ENCODE peak calls at places on chromosomes 11 and 22, in ten cellular contexts. One of them, this sample, is unnamed.
A peak's percentile ranks its signal among the peaks of the same experiment; 100 is the strongest.

GRCh38 chr22:50008151-50009040 is 4.2 kb downstream of the IL17REL start:
- DNase-seq in C1 segment of cervical spinal cord: no peak
- DNase-seq in posterior cingulate gyrus: no peak
- DNase-seq in NCI-H1436: peak; percentile 70
- DNase-seq in stimulated activated CD4-positive, alpha-beta T cell treated with anti-CD3 and anti-CD28 coated beads, Interleukin-12 subunit alpha, Interleukin-12 subunit beta, amount 100 ng/mL, for 48 hours: no peak
- DNase-seq in fibroblast of lung: no peak
- DNase-seq in activated effector memory CD4-positive, alpha-beta T cell treated with anti-CD3 and anti-CD28 coated beads, Interleukin-2, amount 50 U/mL, for 16 hours: peak; percentile 58
- DNase-seq in fibroblast of mammary gland: no peak
- DNase-seq in NCI-H748 treated with DMSO at 0.1 percent for 48 hours: peak; percentile 82
- DNase-seq in adipocyte: no peak
- DNase-seq in this sample: peak; percentile 46

GRCh38 chr11:12201016-12201985 is 90.9 kb downstream of the MICAL2 start:
- DNase-seq in adipocyte: peak; percentile 86
- DNase-seq in posterior cingulate gyrus: no peak
- DNase-seq in activated effector memory CD4-positive, alpha-beta T cell treated with anti-CD3 and anti-CD28 coated beads, Interleukin-2, amount 50 U/mL, for 16 hours: no peak
- DNase-seq in NCI-H1436: no peak
- DNase-seq in stimulated activated CD4-positive, alpha-beta T cell treated with anti-CD3 and anti-CD28 coated beads, Interleukin-12 subunit alpha, Interleukin-12 subunit beta, amount 100 ng/mL, for 48 hours: no peak
- DNase-seq in fibroblast of mammary gland: peak; percentile 91
- DNase-seq in C1 segment of cervical spinal cord: no peak
- DNase-seq in NCI-H748 treated with DMSO at 0.1 percent for 48 hours: no peak
- DNase-seq in fibroblast of lung: peak; percentile 77
- DNase-seq in this sample: peak; percentile 84

GRCh38 chr22:46043816-46044717 is 67.1 kb upstream of the WNT7B start:
- DNase-seq in activated effector memory CD4-positive, alpha-beta T cell treated with anti-CD3 and anti-CD28 coated beads, Interleukin-2, amount 50 U/mL, for 16 hours: no peak
- DNase-seq in fibroblast of mammary gland: peak; percentile 41
- DNase-seq in fibroblast of lung: no peak
- DNase-seq in adipocyte: no peak
- DNase-seq in stimulated activated CD4-positive, alpha-beta T cell treated with anti-CD3 and anti-CD28 coated beads, Interleukin-12 subunit alpha, Interleukin-12 subunit beta, amount 100 ng/mL, for 48 hours: no peak
- DNase-seq in NCI-H1436: no peak
- DNase-seq in NCI-H748 treated with DMSO at 0.1 percent for 48 hours: no peak
- DNase-seq in posterior cingulate gyrus: peak; percentile 41
- DNase-seq in C1 segment of cervical spinal cord: peak; percentile 85
- DNase-seq in this sample: peak; percentile 82

GRCh38 chr11:128482512-128483191 is 104.7 kb downstream of the ETS1 start:
- DNase-seq in activated effector memory CD4-positive, alpha-beta T cell treated with anti-CD3 and anti-CD28 coated beads, Interleukin-2, amount 50 U/mL, for 16 hours: peak; percentile 81
- DNase-seq in stimulated activated CD4-positive, alpha-beta T cell treated with anti-CD3 and anti-CD28 coated beads, Interleukin-12 subunit alpha, Interleukin-12 subunit beta, amount 100 ng/mL, for 48 hours: no peak
- DNase-seq in adipocyte: peak; percentile 66
- DNase-seq in fibroblast of lung: peak; percentile 80
- DNase-seq in fibroblast of mammary gland: peak; percentile 90
- DNase-seq in C1 segment of cervical spinal cord: no peak
- DNase-seq in NCI-H1436: no peak
- DNase-seq in posterior cingulate gyrus: no peak
- DNase-seq in NCI-H748 treated with DMSO at 0.1 percent for 48 hours: no peak
- DNase-seq in this sample: peak; percentile 65

GRCh38 chr22:47178339-47178738 is 415.9 kb downstream of the TBC1D22A start:
- DNase-seq in posterior cingulate gyrus: no peak
- DNase-seq in NCI-H1436: no peak
- DNase-seq in fibroblast of lung: no peak
- DNase-seq in NCI-H748 treated with DMSO at 0.1 percent for 48 hours: no peak
- DNase-seq in fibroblast of mammary gland: no peak
- DNase-seq in adipocyte: no peak
- DNase-seq in activated effector memory CD4-positive, alpha-beta T cell treated with anti-CD3 and anti-CD28 coated beads, Interleukin-2, amount 50 U/mL, for 16 hours: peak; percentile 43
- DNase-seq in C1 segment of cervical spinal cord: no peak
- DNase-seq in stimulated activated CD4-positive, alpha-beta T cell treated with anti-CD3 and anti-CD28 coated beads, Interleukin-12 subunit alpha, Interleukin-12 subunit beta, amount 100 ng/mL, for 48 hours: no peak
- DNase-seq in this sample: no peak

GRCh38 chr11:69401715-69402114 is 79.7 kb upstream of the LINC01488 start:
- DNase-seq in adipocyte: no peak
- DNase-seq in posterior cingulate gyrus: no peak
- DNase-seq in fibroblast of mammary gland: no peak
- DNase-seq in C1 segment of cervical spinal cord: no peak
- DNase-seq in NCI-H748 treated with DMSO at 0.1 percent for 48 hours: no peak
- DNase-seq in stimulated activated CD4-positive, alpha-beta T cell treated with anti-CD3 and anti-CD28 coated beads, Interleukin-12 subunit alpha, Interleukin-12 subunit beta, amount 100 ng/mL, for 48 hours: no peak
- DNase-seq in fibroblast of lung: no peak
- DNase-seq in NCI-H1436: no peak
- DNase-seq in activated effector memory CD4-positive, alpha-beta T cell treated with anti-CD3 and anti-CD28 coated beads, Interleukin-2, amount 50 U/mL, for 16 hours: peak; percentile 5
- DNase-seq in this sample: no peak

GRCh38 chr11:83044958-83045712 is 26.6 kb downstream of the RAB30 start:
- DNase-seq in activated effector memory CD4-positive, alpha-beta T cell treated with anti-CD3 and anti-CD28 coated beads, Interleukin-2, amount 50 U/mL, for 16 hours: no peak
- DNase-seq in fibroblast of lung: peak; percentile 68
- DNase-seq in stimulated activated CD4-positive, alpha-beta T cell treated with anti-CD3 and anti-CD28 coated beads, Interleukin-12 subunit alpha, Interleukin-12 subunit beta, amount 100 ng/mL, for 48 hours: no peak
- DNase-seq in NCI-H748 treated with DMSO at 0.1 percent for 48 hours: peak; percentile 76
- DNase-seq in NCI-H1436: no peak
- DNase-seq in posterior cingulate gyrus: no peak
- DNase-seq in fibroblast of mammary gland: peak; percentile 81
- DNase-seq in C1 segment of cervical spinal cord: no peak
- DNase-seq in adipocyte: peak; percentile 49
- DNase-seq in this sample: no peak

GRCh38 chr11:23988381-23989006 is 508.4 kb upstream of the LUZP2 start:
- DNase-seq in posterior cingulate gyrus: no peak
- DNase-seq in fibroblast of mammary gland: peak; percentile 29
- DNase-seq in activated effector memory CD4-positive, alpha-beta T cell treated with anti-CD3 and anti-CD28 coated beads, Interleukin-2, amount 50 U/mL, for 16 hours: no peak
- DNase-seq in adipocyte: peak; percentile 68
- DNase-seq in fibroblast of lung: peak; percentile 41
- DNase-seq in NCI-H1436: no peak
- DNase-seq in NCI-H748 treated with DMSO at 0.1 percent for 48 hours: no peak
- DNase-seq in stimulated activated CD4-positive, alpha-beta T cell treated with anti-CD3 and anti-CD28 coated beads, Interleukin-12 subunit alpha, Interleukin-12 subunit beta, amount 100 ng/mL, for 48 hours: no peak
- DNase-seq in C1 segment of cervical spinal cord: no peak
- DNase-seq in this sample: no peak

GRCh38 chr22:50672471-50673230 is at the start of gene SHANK3:
- DNase-seq in fibroblast of lung: no peak
- DNase-seq in activated effector memory CD4-positive, alpha-beta T cell treated with anti-CD3 and anti-CD28 coated beads, Interleukin-2, amount 50 U/mL, for 16 hours: no peak
- DNase-seq in stimulated activated CD4-positive, alpha-beta T cell treated with anti-CD3 and anti-CD28 coated beads, Interleukin-12 subunit alpha, Interleukin-12 subunit beta, amount 100 ng/mL, for 48 hours: no peak
- DNase-seq in posterior cingulate gyrus: no peak
- DNase-seq in C1 segment of cervical spinal cord: no peak
- DNase-seq in NCI-H1436: no peak
- DNase-seq in NCI-H748 treated with DMSO at 0.1 percent for 48 hours: no peak
- DNase-seq in fibroblast of mammary gland: no peak
- DNase-seq in adipocyte: no peak
- DNase-seq in this sample: peak; percentile 28

GRCh38 chr11:33869511-33870422 is 22.1 kb downstream of the LMO2 start:
- DNase-seq in fibroblast of lung: peak; percentile 14
- DNase-seq in NCI-H1436: peak; percentile 42
- DNase-seq in adipocyte: peak; percentile 58
- DNase-seq in fibroblast of mammary gland: peak; percentile 2
- DNase-seq in stimulated activated CD4-positive, alpha-beta T cell treated with anti-CD3 and anti-CD28 coated beads, Interleukin-12 subunit alpha, Interleukin-12 subunit beta, amount 100 ng/mL, for 48 hours: no peak
- DNase-seq in activated effector memory CD4-positive, alpha-beta T cell treated with anti-CD3 and anti-CD28 coated beads, Interleukin-2, amount 50 U/mL, for 16 hours: no peak
- DNase-seq in NCI-H748 treated with DMSO at 0.1 percent for 48 hours: peak; percentile 14
- DNase-seq in posterior cingulate gyrus: no peak
- DNase-seq in C1 segment of cervical spinal cord: no peak
- DNase-seq in this sample: peak; percentile 43

GRCh38 chr11:106463154-106463553 is 385.7 kb downstream of the AASDHPPT start:
- DNase-seq in C1 segment of cervical spinal cord: peak; percentile 16
- DNase-seq in NCI-H1436: no peak
- DNase-seq in fibroblast of mammary gland: no peak
- DNase-seq in posterior cingulate gyrus: no peak
- DNase-seq in stimulated activated CD4-positive, alpha-beta T cell treated with anti-CD3 and anti-CD28 coated beads, Interleukin-12 subunit alpha, Interleukin-12 subunit beta, amount 100 ng/mL, for 48 hours: no peak
- DNase-seq in activated effector memory CD4-positive, alpha-beta T cell treated with anti-CD3 and anti-CD28 coated beads, Interleukin-2, amount 50 U/mL, for 16 hours: no peak
- DNase-seq in NCI-H748 treated with DMSO at 0.1 percent for 48 hours: no peak
- DNase-seq in adipocyte: no peak
- DNase-seq in fibroblast of lung: no peak
- DNase-seq in this sample: no peak

GRCh38 chr22:37514526-37515051 is 4.6 kb downstream of the CARD10 start:
- DNase-seq in stimulated activated CD4-positive, alpha-beta T cell treated with anti-CD3 and anti-CD28 coated beads, Interleukin-12 subunit alpha, Interleukin-12 subunit beta, amount 100 ng/mL, for 48 hours: no peak
- DNase-seq in fibroblast of mammary gland: no peak
- DNase-seq in activated effector memory CD4-positive, alpha-beta T cell treated with anti-CD3 and anti-CD28 coated beads, Interleukin-2, amount 50 U/mL, for 16 hours: no peak
- DNase-seq in fibroblast of lung: no peak
- DNase-seq in posterior cingulate gyrus: no peak
- DNase-seq in adipocyte: no peak
- DNase-seq in NCI-H1436: no peak
- DNase-seq in NCI-H748 treated with DMSO at 0.1 percent for 48 hours: no peak
- DNase-seq in C1 segment of cervical spinal cord: no peak
- DNase-seq in this sample: no peak

GRCh38 chr11:1623716-1624115 is 1.8 kb upstream of the KRTAP5-4 start:
- DNase-seq in fibroblast of lung: no peak
- DNase-seq in NCI-H748 treated with DMSO at 0.1 percent for 48 hours: peak; percentile 22
- DNase-seq in adipocyte: no peak
- DNase-seq in posterior cingulate gyrus: no peak
- DNase-seq in activated effector memory CD4-positive, alpha-beta T cell treated with anti-CD3 and anti-CD28 coated beads, Interleukin-2, amount 50 U/mL, for 16 hours: no peak
- DNase-seq in NCI-H1436: no peak
- DNase-seq in fibroblast of mammary gland: no peak
- DNase-seq in stimulated activated CD4-positive, alpha-beta T cell treated with anti-CD3 and anti-CD28 coated beads, Interleukin-12 subunit alpha, Interleukin-12 subunit beta, amount 100 ng/mL, for 48 hours: no peak
- DNase-seq in C1 segment of cervical spinal cord: no peak
- DNase-seq in this sample: peak; percentile 56

GRCh38 chr11:2207212-2207611 is 35.6 kb upstream of the TH start:
- DNase-seq in fibroblast of lung: no peak
- DNase-seq in posterior cingulate gyrus: no peak
- DNase-seq in activated effector memory CD4-positive, alpha-beta T cell treated with anti-CD3 and anti-CD28 coated beads, Interleukin-2, amount 50 U/mL, for 16 hours: peak; percentile 52
- DNase-seq in fibroblast of mammary gland: no peak
- DNase-seq in NCI-H1436: no peak
- DNase-seq in C1 segment of cervical spinal cord: no peak
- DNase-seq in adipocyte: no peak
- DNase-seq in stimulated activated CD4-positive, alpha-beta T cell treated with anti-CD3 and anti-CD28 coated beads, Interleukin-12 subunit alpha, Interleukin-12 subunit beta, amount 100 ng/mL, for 48 hours: no peak
- DNase-seq in NCI-H748 treated with DMSO at 0.1 percent for 48 hours: no peak
- DNase-seq in this sample: peak; percentile 10

GRCh38 chr11:28820296-28820989 is 712.3 kb downstream of the METTL15 start:
- DNase-seq in activated effector memory CD4-positive, alpha-beta T cell treated with anti-CD3 and anti-CD28 coated beads, Interleukin-2, amount 50 U/mL, for 16 hours: no peak
- DNase-seq in fibroblast of lung: no peak
- DNase-seq in stimulated activated CD4-positive, alpha-beta T cell treated with anti-CD3 and anti-CD28 coated beads, Interleukin-12 subunit alpha, Interleukin-12 subunit beta, amount 100 ng/mL, for 48 hours: no peak
- DNase-seq in adipocyte: peak; percentile 69
- DNase-seq in posterior cingulate gyrus: no peak
- DNase-seq in fibroblast of mammary gland: no peak
- DNase-seq in NCI-H1436: no peak
- DNase-seq in NCI-H748 treated with DMSO at 0.1 percent for 48 hours: no peak
- DNase-seq in C1 segment of cervical spinal cord: no peak
- DNase-seq in this sample: no peak

GRCh38 chr22:27980424-27981148 is 61.5 kb upstream of the PITPNB start:
- DNase-seq in NCI-H748 treated with DMSO at 0.1 percent for 48 hours: no peak
- DNase-seq in C1 segment of cervical spinal cord: no peak
- DNase-seq in posterior cingulate gyrus: no peak
- DNase-seq in adipocyte: no peak
- DNase-seq in activated effector memory CD4-positive, alpha-beta T cell treated with anti-CD3 and anti-CD28 coated beads, Interleukin-2, amount 50 U/mL, for 16 hours: no peak
- DNase-seq in fibroblast of lung: no peak
- DNase-seq in NCI-H1436: no peak
- DNase-seq in stimulated activated CD4-positive, alpha-beta T cell treated with anti-CD3 and anti-CD28 coated beads, Interleukin-12 subunit alpha, Interleukin-12 subunit beta, amount 100 ng/mL, for 48 hours: no peak
- DNase-seq in fibroblast of mammary gland: no peak
- DNase-seq in this sample: no peak

GRCh38 chr22:43390166-43390565 is 21.6 kb upstream of the MPPED1 start:
- DNase-seq in NCI-H748 treated with DMSO at 0.1 percent for 48 hours: no peak
- DNase-seq in activated effector memory CD4-positive, alpha-beta T cell treated with anti-CD3 and anti-CD28 coated beads, Interleukin-2, amount 50 U/mL, for 16 hours: peak; percentile 34
- DNase-seq in adipocyte: no peak
- DNase-seq in posterior cingulate gyrus: no peak
- DNase-seq in fibroblast of lung: no peak
- DNase-seq in fibroblast of mammary gland: no peak
- DNase-seq in C1 segment of cervical spinal cord: no peak
- DNase-seq in NCI-H1436: no peak
- DNase-seq in stimulated activated CD4-positive, alpha-beta T cell treated with anti-CD3 and anti-CD28 coated beads, Interleukin-12 subunit alpha, Interleukin-12 subunit beta, amount 100 ng/mL, for 48 hours: no peak
- DNase-seq in this sample: no peak

GRCh38 chr11:61618991-61619390 is 38.1 kb upstream of the SYT7 start:
- DNase-seq in posterior cingulate gyrus: no peak
- DNase-seq in fibroblast of mammary gland: no peak
- DNase-seq in NCI-H1436: peak; percentile 12
- DNase-seq in adipocyte: no peak
- DNase-seq in stimulated activated CD4-positive, alpha-beta T cell treated with anti-CD3 and anti-CD28 coated beads, Interleukin-12 subunit alpha, Interleukin-12 subunit beta, amount 100 ng/mL, for 48 hours: no peak
- DNase-seq in C1 segment of cervical spinal cord: no peak
- DNase-seq in fibroblast of lung: no peak
- DNase-seq in NCI-H748 treated with DMSO at 0.1 percent for 48 hours: no peak
- DNase-seq in activated effector memory CD4-positive, alpha-beta T cell treated with anti-CD3 and anti-CD28 coated beads, Interleukin-2, amount 50 U/mL, for 16 hours: no peak
- DNase-seq in this sample: no peak

GRCh38 chr11:124086447-124086846 is 28.8 kb upstream of the VWA5A start:
- DNase-seq in stimulated activated CD4-positive, alpha-beta T cell treated with anti-CD3 and anti-CD28 coated beads, Interleukin-12 subunit alpha, Interleukin-12 subunit beta, amount 100 ng/mL, for 48 hours: no peak
- DNase-seq in fibroblast of lung: no peak
- DNase-seq in C1 segment of cervical spinal cord: no peak
- DNase-seq in posterior cingulate gyrus: no peak
- DNase-seq in activated effector memory CD4-positive, alpha-beta T cell treated with anti-CD3 and anti-CD28 coated beads, Interleukin-2, amount 50 U/mL, for 16 hours: no peak
- DNase-seq in fibroblast of mammary gland: no peak
- DNase-seq in adipocyte: no peak
- DNase-seq in NCI-H1436: no peak
- DNase-seq in NCI-H748 treated with DMSO at 0.1 percent for 48 hours: peak; percentile 33
- DNase-seq in this sample: no peak

GRCh38 chr11:72752088-72752914 is at the start of gene ARAP1:
- DNase-seq in fibroblast of lung: peak; percentile 65
- DNase-seq in NCI-H1436: peak; percentile 55
- DNase-seq in activated effector memory CD4-positive, alpha-beta T cell treated with anti-CD3 and anti-CD28 coated beads, Interleukin-2, amount 50 U/mL, for 16 hours: peak; percentile 93
- DNase-seq in NCI-H748 treated with DMSO at 0.1 percent for 48 hours: peak; percentile 57
- DNase-seq in C1 segment of cervical spinal cord: no peak
- DNase-seq in fibroblast of mammary gland: peak; percentile 39
- DNase-seq in stimulated activated CD4-positive, alpha-beta T cell treated with anti-CD3 and anti-CD28 coated beads, Interleukin-12 subunit alpha, Interleukin-12 subunit beta, amount 100 ng/mL, for 48 hours: peak; percentile 68
- DNase-seq in adipocyte: peak; percentile 82
- DNase-seq in posterior cingulate gyrus: peak; percentile 62
- DNase-seq in this sample: peak; percentile 64

GRCh38 chr22:23268877-23269276 is 88.6 kb downstream of the BCR start:
- DNase-seq in NCI-H748 treated with DMSO at 0.1 percent for 48 hours: no peak
- DNase-seq in activated effector memory CD4-positive, alpha-beta T cell treated with anti-CD3 and anti-CD28 coated beads, Interleukin-2, amount 50 U/mL, for 16 hours: no peak
- DNase-seq in posterior cingulate gyrus: no peak
- DNase-seq in C1 segment of cervical spinal cord: no peak
- DNase-seq in fibroblast of mammary gland: no peak
- DNase-seq in fibroblast of lung: no peak
- DNase-seq in NCI-H1436: no peak
- DNase-seq in adipocyte: no peak
- DNase-seq in stimulated activated CD4-positive, alpha-beta T cell treated with anti-CD3 and anti-CD28 coated beads, Interleukin-12 subunit alpha, Interleukin-12 subunit beta, amount 100 ng/mL, for 48 hours: no peak
- DNase-seq in this sample: no peak

GRCh38 chr11:97732011-97732632 is 1288.6 kb upstream of the CNTN5 start:
- DNase-seq in NCI-H748 treated with DMSO at 0.1 percent for 48 hours: no peak
- DNase-seq in fibroblast of mammary gland: no peak
- DNase-seq in stimulated activated CD4-positive, alpha-beta T cell treated with anti-CD3 and anti-CD28 coated beads, Interleukin-12 subunit alpha, Interleukin-12 subunit beta, amount 100 ng/mL, for 48 hours: no peak
- DNase-seq in NCI-H1436: no peak
- DNase-seq in adipocyte: no peak
- DNase-seq in posterior cingulate gyrus: no peak
- DNase-seq in C1 segment of cervical spinal cord: no peak
- DNase-seq in fibroblast of lung: no peak
- DNase-seq in activated effector memory CD4-positive, alpha-beta T cell treated with anti-CD3 and anti-CD28 coated beads, Interleukin-2, amount 50 U/mL, for 16 hours: no peak
- DNase-seq in this sample: no peak

GRCh38 chr11:416051-416756 is 1.4 kb upstream of the SIGIRR start:
- DNase-seq in activated effector memory CD4-positive, alpha-beta T cell treated with anti-CD3 and anti-CD28 coated beads, Interleukin-2, amount 50 U/mL, for 16 hours: no peak
- DNase-seq in NCI-H748 treated with DMSO at 0.1 percent for 48 hours: no peak
- DNase-seq in fibroblast of mammary gland: no peak
- DNase-seq in fibroblast of lung: no peak
- DNase-seq in posterior cingulate gyrus: no peak
- DNase-seq in C1 segment of cervical spinal cord: no peak
- DNase-seq in NCI-H1436: no peak
- DNase-seq in adipocyte: no peak
- DNase-seq in stimulated activated CD4-positive, alpha-beta T cell treated with anti-CD3 and anti-CD28 coated beads, Interleukin-12 subunit alpha, Interleukin-12 subunit beta, amount 100 ng/mL, for 48 hours: no peak
- DNase-seq in this sample: no peak

GRCh38 chr22:31139866-31140716 is at the start of gene PLA2G3:
- DNase-seq in fibroblast of lung: peak; percentile 62
- DNase-seq in NCI-H748 treated with DMSO at 0.1 percent for 48 hours: peak; percentile 37
- DNase-seq in posterior cingulate gyrus: no peak
- DNase-seq in NCI-H1436: peak; percentile 95
- DNase-seq in fibroblast of mammary gland: peak; percentile 62
- DNase-seq in activated effector memory CD4-positive, alpha-beta T cell treated with anti-CD3 and anti-CD28 coated beads, Interleukin-2, amount 50 U/mL, for 16 hours: no peak
- DNase-seq in stimulated activated CD4-positive, alpha-beta T cell treated with anti-CD3 and anti-CD28 coated beads, Interleukin-12 subunit alpha, Interleukin-12 subunit beta, amount 100 ng/mL, for 48 hours: no peak
- DNase-seq in adipocyte: peak; percentile 27
- DNase-seq in C1 segment of cervical spinal cord: peak; percentile 48
- DNase-seq in this sample: no peak

GRCh38 chr22:42962295-42963230 is 52.4 kb downstream of the PACSIN2 start:
- DNase-seq in posterior cingulate gyrus: no peak
- DNase-seq in NCI-H748 treated with DMSO at 0.1 percent for 48 hours: no peak
- DNase-seq in stimulated activated CD4-positive, alpha-beta T cell treated with anti-CD3 and anti-CD28 coated beads, Interleukin-12 subunit alpha, Interleukin-12 subunit beta, amount 100 ng/mL, for 48 hours: no peak
- DNase-seq in activated effector memory CD4-positive, alpha-beta T cell treated with anti-CD3 and anti-CD28 coated beads, Interleukin-2, amount 50 U/mL, for 16 hours: no peak
- DNase-seq in adipocyte: peak; percentile 50
- DNase-seq in fibroblast of mammary gland: no peak
- DNase-seq in C1 segment of cervical spinal cord: no peak
- DNase-seq in fibroblast of lung: peak; percentile 39
- DNase-seq in NCI-H1436: no peak
- DNase-seq in this sample: no peak